ENCODE peak calls at places on chromosomes 1 and 21, in five cellular contexts. T is renal cortical epithelial cell, Q is SK-N-SH, U is fibroblast of mammary gland, W is GM20000. D is an unnamed sample.

GRCh38 chr1:169107673-169108160 is 1.2 kb downstream of the ATP1B1 start:
- DNase-seq in T (no peak), U (peak), W (no peak), Q (no peak), D (peak)

GRCh38 chr1:15322648-15323350 is 75.8 kb downstream of the FHAD1 start:
- DNase-seq in W (no peak), U (no peak), Q (peak), T (no peak), D (no peak)

GRCh38 chr1:9376430-9376829 is 83.7 kb downstream of the SPSB1 start:
- DNase-seq in T (no peak), Q (no peak), W (no peak), U (no peak), D (no peak)

GRCh38 chr21:38392722-38393121 is 105.6 kb downstream of the ERG start:
- DNase-seq in T (no peak), Q (no peak), U (no peak), W (no peak), D (no peak)

GRCh38 chr1:99600782-99601181 is 45.1 kb upstream of the PALMD start:
- DNase-seq in Q (no peak), U (no peak), T (peak), W (no peak), D (peak)

GRCh38 chr1:156797212-156797871 is 19.3 kb downstream of the SH2D2A start:
- DNase-seq in T (peak), Q (peak), U (peak), W (peak), D (no peak)

GRCh38 chr1:96568639-96569038 is 152.9 kb upstream of the PTBP2 start:
- DNase-seq in Q (peak), W (no peak), T (no peak), U (no peak), D (no peak)

GRCh38 chr1:153565529-153566374 is at the start of gene S100A2:
- DNase-seq in Q (no peak), U (peak), T (peak), W (no peak), D (peak)

GRCh38 chr1:110065841-110066240 is 4.6 kb downstream of the ALX3 start:
- DNase-seq in U (no peak), W (no peak), Q (no peak), T (no peak), D (no peak)

GRCh38 chr1:154422521-154422920 is 17.4 kb downstream of the IL6R start:
- DNase-seq in W (no peak), T (no peak), Q (no peak), U (no peak), D (no peak)

D was measured in astrocyte.